ENCODE peak calls at places on chromosomes 7 and 10, in six cellular contexts. M is prostate gland, O is lower leg skin, G is PC-3, T is WTC11, R is fibroblast of mammary gland. E is an unnamed sample.

GRCh38 chr7:11207565-11207964 is 233.9 kb downstream of the PHF14 start:
- DNase-seq in O (no peak), R (no peak), T (no peak), G (no peak), M (no peak), E (no peak)

GRCh38 chr7:142482899-142483658 is 225.2 kb upstream of the PRSS58 start:
- DNase-seq in G (peak), O (no peak), R (peak), T (peak), M (peak), E (no peak)

GRCh38 chr10:71696635-71697326 is 22.8 kb downstream of the C10orf105 start:
- DNase-seq in R (peak), G (peak), T (peak), O (no peak), M (no peak), E (peak)

GRCh38 chr7:130476287-130477001 is 15.4 kb upstream of the MEST start:
- DNase-seq in O (no peak), T (no peak), R (peak), M (no peak), G (no peak), E (no peak)

GRCh38 chr10:96998329-96998888 is 166.3 kb downstream of the LCOR start:
- DNase-seq in M (no peak), T (no peak), O (no peak), R (peak), G (peak), E (no peak)

GRCh38 chr10:46077141-46077554 is 31.1 kb upstream of the MSMB start:
- DNase-seq in M (no peak), R (peak), G (no peak), T (no peak), O (no peak), E (no peak)

GRCh38 chr7:93046641-93047040 is 71.1 kb downstream of the SAMD9 start:
- DNase-seq in G (peak), R (no peak), T (no peak), M (no peak), O (no peak), E (no peak)

GRCh38 chr7:128135275-128136214 is 104.3 kb upstream of the LRRC4 start:
- DNase-seq in R (peak), T (peak), G (peak), O (no peak), M (peak), E (no peak)

GRCh38 chr10:118626953-118627352 is 31.5 kb upstream of the PRLHR start:
- DNase-seq in T (peak), R (peak), O (no peak), M (no peak), G (no peak), E (no peak)

DNA sequence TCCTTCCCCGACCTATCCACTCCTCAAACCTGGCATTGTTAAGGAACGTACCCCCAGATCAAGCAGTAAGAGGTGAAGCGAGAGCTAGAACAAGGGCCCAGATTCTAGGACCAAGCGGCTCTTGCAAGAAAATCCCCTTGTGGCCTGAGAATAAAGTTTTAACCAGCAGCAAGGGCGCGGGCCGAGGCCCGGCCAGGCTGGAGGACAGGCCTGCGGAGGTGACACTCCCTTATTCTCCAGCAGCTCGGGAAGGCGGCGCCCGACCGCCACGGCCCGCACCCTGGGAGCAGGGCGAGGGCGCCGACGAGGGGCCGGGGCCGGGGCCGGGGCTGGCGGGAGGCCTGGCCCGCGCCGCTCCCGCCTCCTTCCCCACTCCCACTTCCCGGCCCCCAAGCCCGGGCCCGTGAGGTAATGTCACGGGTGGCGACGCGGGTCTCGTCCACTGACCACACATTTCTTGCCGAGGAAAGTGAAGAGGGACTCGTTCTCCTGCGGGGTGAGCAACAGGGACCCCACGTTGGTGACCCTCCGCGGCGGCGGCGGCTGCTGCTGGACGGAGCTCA is 551 bp downstream of the WASL start:
- DNase-seq in T (peak), O (peak), M (peak), R (peak), G (peak), E (no peak)
- TF ChIP-seq CTCF in T (no peak), O (no peak), M (no peak), R (no peak), G (no peak), E (no peak)

GRCh38 chr10:124742418-124743187 is 1.6 kb downstream of the FAM53B start:
- DNase-seq in O (peak), R (peak), T (no peak), G (peak), M (no peak), E (no peak)
- TF ChIP-seq CTCF in O (no peak), R (peak), T (no peak), G (peak), M (no peak), E (no peak)

GRCh38 chr7:4683884-4684565 is 1.9 kb downstream of the FOXK1 start:
- DNase-seq in O (no peak), R (peak), M (peak), G (peak), T (no peak), E (no peak)

GRCh38 chr7:4681922-4682620 is at the start of gene FOXK1:
- DNase-seq in G (peak), O (peak), R (peak), T (peak), M (peak), E (no peak)

GRCh38 chr7:4683043-4683883 is 1.2 kb downstream of the FOXK1 start:
- DNase-seq in R (peak), M (peak), T (no peak), O (peak), G (no peak), E (no peak)

GRCh38 chr7:4681218-4681851 is 760 bp upstream of the FOXK1 start:
- DNase-seq in R (no peak), T (no peak), M (no peak), G (no peak), O (no peak), E (no peak)

GRCh38 chr7:4682621-4683042 is 537 bp downstream of the FOXK1 start:
- DNase-seq in T (peak), R (no peak), M (peak), O (no peak), G (peak), E (no peak)
- TF ChIP-seq CTCF in T (no peak), R (no peak), M (no peak), O (no peak), G (no peak), E (no peak)

GRCh38 chr7:129170373-129171021 is 17.9 kb upstream of the SMO start:
- DNase-seq in O (peak), G (no peak), T (peak), R (no peak), M (no peak), E (no peak)

GRCh38 chr7:129169171-129169643 is 19.2 kb upstream of the SMO start:
- DNase-seq in O (peak), M (peak), R (peak), T (peak), G (no peak), E (no peak)

GRCh38 chr7:129168219-129168991 is 20.0 kb upstream of the SMO start:
- DNase-seq in T (peak), M (peak), G (no peak), O (no peak), R (no peak), E (no peak)

GRCh38 chr7:129166745-129167144 is 21.7 kb upstream of the SMO start:
- DNase-seq in T (no peak), R (no peak), M (no peak), O (no peak), G (no peak), E (no peak)

GRCh38 chr7:129169705-129170319 is 18.6 kb upstream of the SMO start:
- DNase-seq in O (no peak), G (no peak), T (peak), R (no peak), M (no peak), E (no peak)
- TF ChIP-seq CTCF in O (no peak), G (no peak), T (no peak), R (no peak), M (no peak), E (no peak)

GRCh38 chr7:71746004-71746403 is 614.1 kb downstream of the GALNT17 start:
- DNase-seq in O (no peak), G (no peak), T (no peak), M (no peak), R (no peak), E (no peak)
- TF ChIP-seq CTCF in O (no peak), G (no peak), T (no peak), M (no peak), R (no peak), E (no peak)